ENCODE peak calls at places on chromosomes 16 and 17, in six cellular contexts. U, I, F, E, R and Q are unnamed samples.

GRCh38 chr16:64580558-64580957 is 541.3 kb downstream of the CDH11 start:
- DNase-seq in I (no peak), U (no peak), F (no peak), R (no peak), E (no peak), Q (no peak)

GRCh38 chr17:68455756-68456528 is 1.4 kb downstream of the WIPI1 start:
- DNase-seq in F (peak; percentile 95), R (no peak), U (no peak), E (peak; percentile 73), I (no peak), Q (peak; percentile 71)

GRCh38 chr17:19336938-19337711 is 25.4 kb downstream of the B9D1 start:
- DNase-seq in U (peak; percentile 36), R (no peak), E (no peak), F (peak; percentile 67), I (no peak), Q (no peak)

GRCh38 chr16:1494129-1494640 is 1.0 kb downstream of the TELO2 start:
- DNase-seq in F (peak; percentile 70), I (peak; percentile 71), E (peak; percentile 36), U (peak; percentile 68), R (peak; percentile 80), Q (peak; percentile 61)

GRCh38 chr16:56362706-56363105 is 62.6 kb downstream of the AMFR start:
- DNase-seq in I (peak; percentile 7), R (no peak), F (no peak), U (no peak), E (no peak), Q (no peak)

GRCh38 chr17:68289473-68289872 is 1.5 kb downstream of the SLC16A6 start:
- DNase-seq in F (peak; percentile 17), I (no peak), R (peak; percentile 18), U (no peak), E (no peak), Q (peak; percentile 13)

GRCh38 chr17:6941989-6942388 is 53.9 kb upstream of the ALOX12 start:
- DNase-seq in I (no peak), E (no peak), F (no peak), R (no peak), U (no peak), Q (no peak)

GRCh38 chr17:41919840-41920579 is 1.3 kb upstream of the ACLY start:
- DNase-seq in F (no peak), R (no peak), E (peak; percentile 25), U (no peak), I (no peak), Q (no peak)

GRCh38 chr17:66724581-66725341 is 110.2 kb upstream of the CACNG5 start:
- DNase-seq in I (no peak), R (no peak), F (no peak), E (peak; percentile 47), U (peak; percentile 17), Q (peak; percentile 34)

GRCh38 chr17:30716461-30717289 is 107.8 kb downstream of the CRLF3 start:
- DNase-seq in U (peak; percentile 11), R (peak; percentile 53), F (peak; percentile 19), E (no peak), I (no peak), Q (no peak)

GRCh38 chr17:17568772-17569195 is 22.7 kb downstream of the PEMT start:
- DNase-seq in E (no peak), I (peak; percentile 78), U (peak; percentile 81), F (peak; percentile 67), R (no peak), Q (peak; percentile 76)

GRCh38 chr16:48235556-48236136 is 8.5 kb upstream of the LONP2 start:
- DNase-seq in E (no peak), I (no peak), F (no peak), R (no peak), U (no peak), Q (no peak)

GRCh38 chr17:79993390-79994221 is 42.1 kb downstream of the TBC1D16 start:
- DNase-seq in I (peak; percentile 78), U (peak; percentile 81), E (peak; percentile 96), F (peak; percentile 49), R (peak; percentile 82), Q (peak; percentile 64)

GRCh38 chr16:83581082-83581481 is 226.7 kb upstream of the HSBP1 start:
- DNase-seq in I (no peak), R (no peak), F (no peak), E (no peak), U (no peak), Q (no peak)

GRCh38 chr16:3458278-3458851 is 14.9 kb downstream of the NAA60 start:
- DNase-seq in U (no peak), I (peak; percentile 45), F (peak; percentile 76), E (no peak), R (peak; percentile 64), Q (no peak)

GRCh38 chr16:81515721-81516120 is 71.1 kb downstream of the CMIP start:
- DNase-seq in F (no peak), U (no peak), R (no peak), E (no peak), I (no peak), Q (no peak)

GRCh38 chr17:181213-182163 is at the start of gene DOC2B:
- DNase-seq in E (no peak), F (peak; percentile 41), R (no peak), I (peak; percentile 63), U (peak; percentile 61), Q (peak; percentile 19)

GRCh38 chr17:180380-181212 is 854 bp downstream of the DOC2B start:
- DNase-seq in I (peak; percentile 43), R (no peak), F (no peak), E (no peak), U (peak; percentile 35), Q (no peak)

GRCh38 chr17:179721-180379 is 1.6 kb downstream of the DOC2B start:
- DNase-seq in R (no peak), I (no peak), F (no peak), U (no peak), E (no peak), Q (no peak)

GRCh38 chr17:183021-183420 is 1.6 kb upstream of the DOC2B start:
- DNase-seq in I (no peak), R (no peak), U (no peak), F (no peak), E (no peak), Q (no peak)

DNA sequence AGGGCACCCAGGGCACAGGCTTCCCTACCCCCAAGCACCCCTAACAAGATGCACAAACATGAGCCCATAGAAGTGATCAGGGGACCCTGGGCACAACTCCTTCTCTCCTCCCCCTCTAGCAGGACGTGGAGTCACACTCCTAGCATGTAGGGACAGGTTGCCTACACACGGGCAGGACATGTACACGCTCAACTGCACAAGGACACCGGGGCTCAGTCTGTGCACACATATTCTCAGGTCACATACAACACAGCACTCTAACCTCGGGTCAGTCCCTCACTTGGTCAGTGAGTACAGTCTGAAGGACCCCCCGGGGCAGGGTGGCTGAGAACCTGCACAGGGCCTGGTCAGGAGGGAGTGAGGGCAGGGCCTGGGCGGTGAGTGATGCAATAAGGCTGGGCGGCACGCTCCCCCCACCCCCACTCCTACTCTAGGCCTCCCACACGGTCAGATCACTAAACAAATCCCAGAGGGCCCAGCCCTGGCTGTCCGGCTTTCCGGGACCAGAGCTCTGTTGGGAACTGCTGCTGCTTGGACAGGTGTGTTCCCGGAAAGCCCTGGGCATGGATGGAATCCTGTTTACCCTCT is 808 bp upstream of the DOC2B start:
- DNase-seq in U (no peak), I (no peak), E (no peak), F (no peak), R (no peak), Q (no peak)
- H3K4me3 ChIP-seq in U (peak overlapping the region; percentile 71), I (peak overlapping the region; percentile 69), E (no peak overlapping the region), F (no peak overlapping the region), R (no peak overlapping the region), Q (no peak overlapping the region)

GRCh38 chr16:14366447-14366846 is 263.6 kb downstream of the PARN start:
- DNase-seq in E (no peak), F (peak; percentile 55), U (no peak), R (no peak), I (no peak), Q (no peak)

GRCh38 chr16:14364112-14364385 is 266.0 kb downstream of the PARN start:
- DNase-seq in R (no peak), I (no peak), U (no peak), F (no peak), E (no peak), Q (no peak)

GRCh38 chr16:14365200-14365851 is 264.7 kb downstream of the PARN start:
- DNase-seq in I (no peak), F (peak; percentile 98), R (no peak), U (no peak), E (no peak), Q (no peak)

GRCh38 chr16:14362774-14363371 is 267.2 kb downstream of the PARN start:
- DNase-seq in U (no peak), R (no peak), I (no peak), E (no peak), F (no peak), Q (no peak)

DNA sequence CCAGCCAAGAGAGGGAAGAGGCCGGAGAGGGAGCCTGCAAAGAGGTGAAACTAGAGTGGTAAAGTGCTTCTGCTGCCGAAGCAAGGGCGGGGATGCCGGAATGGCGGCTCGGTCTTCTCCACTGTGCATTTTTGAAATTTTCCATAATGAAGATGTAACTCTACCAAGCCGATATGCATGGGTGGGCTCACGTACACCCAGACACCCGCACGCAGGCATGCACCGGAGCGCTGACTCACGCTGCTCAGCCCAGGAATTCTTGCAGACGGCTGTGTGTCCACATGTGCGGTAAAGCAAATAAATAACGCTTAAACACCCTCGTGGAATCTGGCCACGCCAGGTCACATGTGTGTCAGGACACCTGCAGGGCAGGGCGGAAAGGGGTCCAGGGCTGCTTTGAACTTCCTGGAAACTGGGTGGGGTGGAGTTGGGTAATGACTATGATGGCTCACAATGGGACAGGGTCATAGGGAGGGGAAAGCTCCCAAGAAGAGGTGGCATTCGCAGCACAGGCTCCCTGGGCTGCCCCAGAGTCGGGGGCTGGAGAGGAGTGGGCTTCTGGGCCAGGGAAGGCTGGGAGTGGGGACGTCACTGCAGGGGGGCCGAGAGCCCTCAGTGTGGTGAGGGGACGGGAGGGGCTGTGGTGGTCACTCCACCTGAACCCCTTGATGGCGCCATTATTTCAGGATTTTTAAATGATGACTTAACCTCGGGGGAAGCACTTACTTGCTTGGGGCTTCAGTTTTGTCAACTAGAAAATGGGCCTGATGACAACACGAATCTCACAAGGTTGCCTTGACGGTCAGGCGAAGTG is 265.5 kb downstream of the PARN start:
- DNase-seq in F (peak; percentile 99), E (peak; percentile 52), R (no peak), I (no peak), U (no peak), Q (no peak)
- H3K4me3 ChIP-seq in F (no peak overlapping the region), E (no peak overlapping the region), R (no peak overlapping the region), I (no peak overlapping the region), U (no peak overlapping the region), Q (no peak overlapping the region)

GRCh38 chr17:7955414-7956042 is 23.5 kb downstream of the CNTROB start:
- DNase-seq in F (no peak), E (peak; percentile 35), R (no peak), I (no peak), U (no peak), Q (no peak)
- H3K4me3 ChIP-seq in F (no peak overlapping the region), E (no peak overlapping the region), R (no peak overlapping the region), I (no peak overlapping the region), U (no peak overlapping the region), Q (no peak overlapping the region)

DNA sequence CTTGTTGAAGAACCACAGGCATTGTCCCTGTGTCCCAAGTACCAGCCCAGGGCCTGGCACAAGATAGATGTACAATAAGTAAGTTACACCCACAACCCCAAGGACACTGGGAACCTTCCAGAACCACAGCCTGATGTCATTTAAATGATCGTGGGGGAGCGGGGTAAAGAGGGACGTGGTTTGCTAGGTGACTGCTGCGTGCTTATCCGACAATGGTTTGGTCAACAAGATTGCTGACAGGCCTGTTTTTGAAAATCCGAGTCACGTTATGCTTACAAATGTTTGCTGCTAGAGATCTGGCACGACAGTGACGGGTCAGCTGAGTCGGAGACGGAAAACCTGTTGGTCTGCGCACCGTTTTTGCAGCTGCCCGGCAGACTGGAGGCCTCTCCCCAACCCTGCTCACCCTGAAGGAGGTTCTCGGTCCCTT is 22.8 kb downstream of the COTL1 start:
- DNase-seq in F (peak; percentile 58), U (no peak), E (no peak), I (no peak), R (no peak), Q (peak; percentile 25)
- H3K4me3 ChIP-seq in F (peak overlapping the region; percentile 33), U (no peak overlapping the region), E (no peak overlapping the region), I (no peak overlapping the region), R (no peak overlapping the region), Q (no peak overlapping the region)

GRCh38 chr17:39863918-39864746 is at the start of gene IKZF3:
- DNase-seq in E (no peak), I (peak; percentile 28), U (peak; percentile 21), F (peak; percentile 82), R (peak; percentile 62), Q (peak; percentile 51)
- H3K4me3 ChIP-seq in E (peak within 1 kb of the TSS; percentile 18), I (peak within 1 kb of the TSS; percentile 27), U (peak within 1 kb of the TSS; percentile 33), F (no peak within 1 kb of the TSS), R (peak within 1 kb of the TSS; percentile 18), Q (peak within 1 kb of the TSS; percentile 2)